ENCODE peak calls at places on chromosomes 3 and 15, in seven cellular contexts. J, E, Y, A, F, T and P are unnamed samples.
A peak's percentile ranks its signal among the peaks of the same experiment; 100 is the strongest.

GRCh38 chr15:74403981-74404563 is 29.7 kb downstream of the SEMA7A start:
- DNase-seq in J (no peak), E (no peak), Y (no peak), A (no peak), F (no peak), T (no peak), P (no peak)

GRCh38 chr15:45442497-45443135 is 64.3 kb upstream of the GATM start:
- DNase-seq in J (no peak), E (no peak), Y (peak; percentile 33), A (no peak), F (peak; percentile 78), T (no peak), P (no peak)

GRCh38 chr3:187963003-187963676 is 190.8 kb upstream of the LPP start:
- DNase-seq in J (no peak), E (no peak), Y (no peak), A (no peak), F (no peak), T (no peak), P (no peak)

GRCh38 chr15:22950211-22950990 is 29.8 kb downstream of the CYFIP1 start:
- DNase-seq in J (no peak), E (no peak), Y (no peak), A (no peak), F (no peak), T (no peak), P (no peak)

GRCh38 chr15:80777137-80777536 is 2.0 kb upstream of the CEMIP start:
- DNase-seq in J (no peak), E (no peak), Y (no peak), A (no peak), F (peak; percentile 68), T (no peak), P (peak; percentile 35)

GRCh38 chr3:124407260-124407659 is 323.0 kb upstream of the UMPS start:
- DNase-seq in J (no peak), E (no peak), Y (no peak), A (no peak), F (peak; percentile 87), T (no peak), P (no peak)

GRCh38 chr3:87900061-87900460 is 158.7 kb downstream of the CGGBP1 start:
- DNase-seq in J (no peak), E (no peak), Y (no peak), A (no peak), F (no peak), T (no peak), P (peak; percentile 6)

GRCh38 chr3:10281951-10282350 is 10.8 kb downstream of the GHRL start:
- DNase-seq in J (no peak), E (no peak), Y (no peak), A (no peak), F (peak; percentile 51), T (no peak), P (no peak)

GRCh38 chr15:32998979-32999677 is 195.4 kb downstream of the FMN1 start:
- DNase-seq in J (no peak), E (no peak), Y (no peak), A (no peak), F (no peak), T (peak; percentile 49), P (no peak)

DNA sequence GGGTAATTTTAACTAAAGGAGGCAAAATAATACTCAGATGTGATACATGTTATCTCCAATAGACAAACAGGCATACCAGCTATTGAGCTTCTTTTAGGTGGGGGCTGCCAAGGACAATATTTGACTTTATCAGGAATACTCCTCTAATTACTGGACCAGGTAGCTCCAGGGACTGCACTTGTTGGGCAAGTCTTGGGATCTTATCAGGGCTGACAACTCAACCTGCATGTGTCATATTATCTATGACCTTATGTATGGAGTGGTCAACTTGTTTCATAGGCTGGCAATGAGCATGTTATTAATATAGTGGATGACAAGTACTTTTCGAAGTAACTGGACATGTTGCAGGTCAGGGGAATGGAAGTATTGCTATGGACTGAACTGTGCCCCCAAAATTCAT is 15.0 kb upstream of the ZNF445 start:
- DNase-seq in J (no peak), E (no peak), Y (no peak), A (no peak), F (no peak), T (no peak), P (no peak)
- H3K27ac ChIP-seq in J (no peak overlapping the region), E (no peak overlapping the region), Y (no peak overlapping the region), A (no peak overlapping the region), F (no peak overlapping the region), T (no peak overlapping the region), P (no peak overlapping the region)

GRCh38 chr3:138220788-138221187 is 33.7 kb downstream of the ARMC8 start:
- DNase-seq in J (no peak), E (no peak), Y (no peak), A (no peak), F (no peak), T (no peak), P (no peak)

GRCh38 chr3:138220242-138220641 is 33.1 kb downstream of the ARMC8 start:
- DNase-seq in J (no peak), E (no peak), Y (no peak), A (no peak), F (no peak), T (no peak), P (no peak)

GRCh38 chr3:138222888-138223287 is 35.8 kb downstream of the ARMC8 start:
- DNase-seq in J (no peak), E (no peak), Y (no peak), A (no peak), F (no peak), T (no peak), P (no peak)

GRCh38 chr3:138222316-138222715 is 35.2 kb downstream of the ARMC8 start:
- DNase-seq in J (no peak), E (no peak), Y (no peak), A (no peak), F (no peak), T (no peak), P (no peak)

GRCh38 chr3:138219255-138219654 is 32.2 kb downstream of the ARMC8 start:
- DNase-seq in J (no peak), E (no peak), Y (no peak), A (no peak), F (no peak), T (no peak), P (no peak)
- H3K4me3 ChIP-seq in J (no peak overlapping the region), E (no peak overlapping the region), Y (no peak overlapping the region), A (no peak overlapping the region), F (no peak overlapping the region), T (no peak overlapping the region), P (no peak overlapping the region)

GRCh38 chr15:40695469-40695910 is 516 bp downstream of the RAD51 start:
- DNase-seq in J (no peak), E (no peak), Y (no peak), A (no peak), F (peak; percentile 11), T (no peak), P (peak; percentile 33)
- H3K27ac ChIP-seq in J (peak overlapping the region; percentile 95), E (no peak overlapping the region), Y (no peak overlapping the region), A (no peak overlapping the region), F (peak overlapping the region; percentile 16), T (peak overlapping the region; percentile 99), P (peak overlapping the region; percentile 100)

GRCh38 chr3:65551945-65552344 is 486.8 kb downstream of the MAGI1 start:
- DNase-seq in J (no peak), E (no peak), Y (no peak), A (no peak), F (no peak), T (no peak), P (no peak)

GRCh38 chr3:65545429-65545828 is 493.3 kb downstream of the MAGI1 start:
- DNase-seq in J (no peak), E (no peak), Y (no peak), A (no peak), F (peak; percentile 73), T (no peak), P (no peak)

GRCh38 chr3:65549626-65549959 is 489.1 kb downstream of the MAGI1 start:
- DNase-seq in J (no peak), E (no peak), Y (no peak), A (no peak), F (no peak), T (no peak), P (no peak)

GRCh38 chr3:65550137-65550536 is 488.6 kb downstream of the MAGI1 start:
- DNase-seq in J (no peak), E (no peak), Y (no peak), A (no peak), F (no peak), T (no peak), P (no peak)

GRCh38 chr3:65548848-65549625 is 489.7 kb downstream of the MAGI1 start:
- DNase-seq in J (no peak), E (peak; percentile 38), Y (no peak), A (peak; percentile 35), F (no peak), T (peak; percentile 45), P (peak; percentile 45)
- H3K4me3 ChIP-seq in J (no peak overlapping the region), E (peak overlapping the region; percentile 51), Y (peak overlapping the region; percentile 79), A (peak overlapping the region; percentile 72), F (peak overlapping the region; percentile 63), T (peak overlapping the region; percentile 79), P (peak overlapping the region; percentile 68)

GRCh38 chr3:40451551-40451950 is 5.6 kb upstream of the RPL14 start:
- DNase-seq in J (no peak), E (no peak), Y (no peak), A (no peak), F (no peak), T (no peak), P (no peak)

GRCh38 chr3:40452876-40453730 is 4.0 kb upstream of the RPL14 start:
- DNase-seq in J (peak; percentile 99), E (peak; percentile 99), Y (peak; percentile 99), A (peak; percentile 97), F (peak; percentile 98), T (peak; percentile 97), P (peak; percentile 100)

GRCh38 chr3:40453933-40454332 is 3.2 kb upstream of the RPL14 start:
- DNase-seq in J (no peak), E (no peak), Y (no peak), A (no peak), F (no peak), T (no peak), P (no peak)

GRCh38 chr3:40452057-40452456 is 5.1 kb upstream of the RPL14 start:
- DNase-seq in J (no peak), E (no peak), Y (no peak), A (no peak), F (no peak), T (no peak), P (no peak)

GRCh38 chr3:40452562-40452875 is 4.6 kb upstream of the RPL14 start:
- DNase-seq in J (no peak), E (no peak), Y (no peak), A (no peak), F (no peak), T (no peak), P (no peak)
- H3K27ac ChIP-seq in J (peak overlapping the region; percentile 83), E (peak overlapping the region; percentile 96), Y (peak overlapping the region; percentile 85), A (peak overlapping the region; percentile 98), F (peak overlapping the region; percentile 81), T (peak overlapping the region; percentile 96), P (peak overlapping the region; percentile 92)